ENCODE peak calls at places on chromosomes 5 and 9, in eight cellular contexts. Y is kidney epithelial cell, H is AG10803, P is tibial artery, R is upper lobe of right lung, Z is IMR-90, O is uterus, C is psoas muscle. L is an unnamed sample.
A peak's percentile ranks its signal among the peaks of the same experiment; 100 is the strongest.

GRCh38 chr5:29296548-29296947 is 1896.9 kb upstream of the CDH6 start:
- DNase-seq in Y (no peak), H (no peak), P (no peak), R (no peak), Z (no peak), O (no peak), C (peak; percentile 6), L (no peak)

GRCh38 chr5:96065577-96066385 is 104.1 kb upstream of the ELL2 start:
- DNase-seq in Y (no peak), H (no peak), P (no peak), R (no peak), Z (no peak), O (no peak), C (no peak), L (no peak)

GRCh38 chr5:54852007-54852406 is 133.4 kb downstream of the ESM1 start:
- DNase-seq in Y (no peak), H (no peak), P (no peak), R (no peak), Z (no peak), O (no peak), C (no peak), L (no peak)

GRCh38 chr5:147819371-147819770 is 12.1 kb downstream of the SPINK1 start:
- DNase-seq in Y (no peak), H (no peak), P (no peak), R (no peak), Z (no peak), O (no peak), C (no peak), L (no peak)

GRCh38 chr5:120778491-120779293 is 314.6 kb downstream of the PRR16 start:
- DNase-seq in Y (peak; percentile 5), H (peak; percentile 80), P (no peak), R (no peak), Z (peak; percentile 87), O (no peak), C (no peak), L (peak; percentile 55)

GRCh38 chr5:151427258-151427657 is 20.1 kb upstream of the SLC36A1 start:
- DNase-seq in Y (no peak), H (no peak), P (no peak), R (no peak), Z (no peak), O (no peak), C (no peak), L (no peak)

GRCh38 chr9:16213781-16214515 is 656.5 kb downstream of the BNC2 start:
- DNase-seq in Y (no peak), H (peak; percentile 93), P (peak; percentile 87), R (no peak), Z (peak; percentile 99), O (peak; percentile 82), C (peak; percentile 46), L (no peak)

GRCh38 chr5:151537044-151537443 is 54.1 kb downstream of the FAT2 start:
- DNase-seq in Y (no peak), H (no peak), P (no peak), R (no peak), Z (no peak), O (no peak), C (no peak), L (no peak)

GRCh38 chr9:87850405-87850804 is 32.3 kb upstream of the SPATA31E1 start:
- DNase-seq in Y (no peak), H (peak; percentile 90), P (no peak), R (no peak), Z (peak; percentile 84), O (no peak), C (no peak), L (no peak)

GRCh38 chr9:81116340-81117207 is 572.8 kb downstream of the TLE1 start:
- DNase-seq in Y (no peak), H (no peak), P (no peak), R (no peak), Z (peak; percentile 47), O (no peak), C (no peak), L (no peak)

GRCh38 chr9:21688108-21689102 is 114.0 kb upstream of the MTAP start:
- DNase-seq in Y (no peak), H (peak; percentile 98), P (no peak), R (no peak), Z (peak; percentile 81), O (no peak), C (peak; percentile 27), L (no peak)

GRCh38 chr9:134410078-134410834 is 84.0 kb downstream of the RXRA start:
- DNase-seq in Y (no peak), H (no peak), P (no peak), R (peak; percentile 92), Z (no peak), O (no peak), C (peak; percentile 83), L (no peak)

GRCh38 chr9:111622626-111623025 is 8.5 kb upstream of the DNAJC25 start:
- DNase-seq in Y (no peak), H (peak; percentile 88), P (peak; percentile 82), R (peak; percentile 68), Z (peak; percentile 83), O (no peak), C (peak; percentile 49), L (no peak)

GRCh38 chr5:6783787-6784186 is 70.6 kb downstream of the TENT4A start:
- DNase-seq in Y (no peak), H (peak; percentile 22), P (no peak), R (no peak), Z (no peak), O (no peak), C (no peak), L (no peak)

GRCh38 chr9:83622433-83622813 is 520 bp upstream of the IDNK start:
- DNase-seq in Y (no peak), H (no peak), P (no peak), R (no peak), Z (no peak), O (no peak), C (no peak), L (no peak)

GRCh38 chr9:101705135-101705661 is 33.2 kb downstream of the GRIN3A start:
- DNase-seq in Y (no peak), H (peak; percentile 11), P (peak; percentile 65), R (no peak), Z (no peak), O (no peak), C (peak; percentile 8), L (peak; percentile 10)

GRCh38 chr5:74149395-74149794 is 491.1 kb downstream of the ENC1 start:
- DNase-seq in Y (no peak), H (peak; percentile 81), P (peak; percentile 69), R (peak; percentile 69), Z (peak; percentile 91), O (peak; percentile 59), C (no peak), L (no peak)

GRCh38 chr5:11737010-11737409 is 167.2 kb downstream of the CTNND2 start:
- DNase-seq in Y (no peak), H (no peak), P (no peak), R (no peak), Z (no peak), O (no peak), C (no peak), L (no peak)

GRCh38 chr5:160341309-160341874 is 29.0 kb upstream of the CCNJL start:
- DNase-seq in Y (no peak), H (no peak), P (no peak), R (no peak), Z (no peak), O (no peak), C (no peak), L (no peak)

DNA sequence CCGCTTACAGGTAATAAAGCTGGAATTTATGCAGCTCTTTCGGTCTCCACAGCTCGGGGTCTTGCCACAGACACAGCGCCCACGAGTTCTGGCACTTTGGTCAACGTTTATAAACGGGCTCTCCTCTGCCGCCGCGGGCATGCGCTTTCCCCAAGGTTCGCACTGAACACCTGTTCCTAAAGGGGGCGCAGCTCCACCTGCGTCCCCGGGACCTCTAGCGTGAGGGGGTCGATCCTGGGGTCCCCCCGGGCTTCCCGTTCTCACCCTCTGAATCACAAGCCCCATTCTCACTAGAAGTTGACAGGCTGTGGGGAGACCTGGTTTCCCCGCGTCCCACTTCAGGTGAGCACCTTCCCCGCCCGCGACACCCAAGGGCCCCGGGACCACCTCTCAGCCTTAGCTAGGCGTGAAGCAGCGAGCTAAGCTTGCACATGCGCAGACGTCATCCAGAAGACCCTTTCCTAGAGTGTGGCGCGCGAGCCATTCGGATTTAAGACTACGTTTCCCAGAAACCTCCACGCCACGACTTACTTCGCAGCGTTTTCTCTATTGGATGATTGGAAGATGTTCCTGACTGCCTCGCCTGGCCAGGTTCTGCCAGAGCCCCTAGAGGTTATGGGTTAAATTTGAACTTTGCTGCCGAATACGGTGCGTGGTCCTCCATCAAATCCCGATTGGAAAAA is 21.3 kb upstream of the ZNF782 start:
- DNase-seq in Y (peak; percentile 63), H (peak; percentile 18), P (no peak), R (peak; percentile 79), Z (peak; percentile 68), O (no peak), C (peak; percentile 32), L (peak; percentile 67)
- TF ChIP-seq CTCF in Y (peak; percentile 59), H (peak; percentile 4), P (no peak), R (no peak), Z (peak; percentile 14), O (no peak), C (peak; percentile 9), L (peak; percentile 50)

DNA sequence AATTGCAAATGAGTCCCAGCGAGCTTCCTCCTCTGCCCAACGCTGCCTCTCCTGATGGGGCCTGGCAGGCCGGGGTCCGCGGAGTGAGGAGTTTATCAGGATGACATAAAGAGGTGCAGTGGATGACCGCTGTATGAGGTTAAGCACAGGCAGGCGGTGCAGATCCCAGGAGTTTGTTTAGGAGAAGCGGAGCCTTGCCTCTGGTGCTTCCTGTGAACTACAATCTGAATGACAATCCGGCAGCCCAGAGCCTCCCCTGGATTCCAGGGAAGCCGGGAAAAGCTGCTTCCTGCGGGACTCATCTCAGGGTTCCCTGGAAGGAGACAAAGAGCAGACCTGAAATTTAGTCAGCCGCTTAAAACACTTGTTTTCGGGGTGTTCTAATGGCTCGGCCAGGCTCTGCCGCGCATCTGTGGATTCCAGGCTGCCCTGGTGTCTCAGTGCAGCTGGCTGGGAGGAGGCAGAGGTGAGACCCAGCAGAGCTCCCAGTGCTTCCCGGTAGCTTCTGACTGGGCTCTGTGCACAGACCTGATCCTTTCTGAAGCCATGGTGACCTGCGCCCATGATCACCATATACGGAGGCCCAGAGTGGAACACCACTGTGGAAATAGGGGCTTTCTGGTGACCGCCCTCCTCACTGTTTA is 69.9 kb upstream of the IRX4 start:
- DNase-seq in Y (no peak), H (no peak), P (no peak), R (no peak), Z (no peak), O (no peak), C (no peak), L (no peak)
- H3K4me3 ChIP-seq in Y (no peak overlapping the region), H (no peak overlapping the region), P (no peak overlapping the region), R (no peak overlapping the region), Z (no peak overlapping the region), O (no peak overlapping the region), C (no peak overlapping the region), L (no peak overlapping the region)

GRCh38 chr5:64594601-64595518 is 89.0 kb downstream of the RGS7BP start:
- DNase-seq in Y (no peak), H (no peak), P (no peak), R (no peak), Z (no peak), O (no peak), C (no peak), L (no peak)
- TF ChIP-seq CTCF in Y (peak; percentile 34), H (no peak), P (peak; percentile 64), R (peak; percentile 16), Z (no peak), O (no peak), C (peak; percentile 30), L (peak; percentile 40)

DNA sequence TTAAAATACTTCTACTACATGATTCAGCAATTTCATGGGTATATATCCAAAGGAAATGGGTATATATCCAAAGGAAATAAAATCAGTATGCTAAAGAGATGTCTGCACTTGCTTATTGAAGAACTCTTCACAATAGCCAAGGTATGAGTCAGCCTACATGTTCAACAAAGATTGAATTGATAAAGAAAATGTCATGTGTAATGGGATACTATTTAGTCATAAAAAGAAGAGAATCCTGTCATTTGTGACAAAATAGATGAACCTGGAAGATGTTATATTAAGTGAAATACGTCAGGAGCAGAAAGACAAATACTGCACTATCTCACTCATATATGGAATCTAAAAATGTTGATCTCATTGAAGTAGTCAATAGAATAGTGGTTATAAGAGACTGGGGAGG is 944.5 kb upstream of the CTNND2 start:
- DNase-seq in Y (no peak), H (no peak), P (no peak), R (no peak), Z (no peak), O (no peak), C (no peak), L (no peak)
- H3K4me3 ChIP-seq in Y (no peak overlapping the region), H (no peak overlapping the region), P (no peak overlapping the region), R (no peak overlapping the region), Z (no peak overlapping the region), O (no peak overlapping the region), C (no peak overlapping the region), L (no peak overlapping the region)

L was measured in retinal pigment epithelial cell.